ENCODE peak calls at places on chromosomes 4 and X, in seven cellular contexts. One of them, this sample, is unnamed.
A peak's percentile ranks its signal among the peaks of the same experiment; 100 is the strongest.

GRCh38 chrX:72477787-72478186 is 94.9 kb downstream of the HDAC8 start:
- DNase-seq in fibroblast of the aortic adventitia: no peak
- DNase-seq in amniotic stem cell: no peak
- DNase-seq in BJ: no peak
- DNase-seq in memory B cell: no peak
- DNase-seq in AG09309: no peak
- DNase-seq in GM12865: no peak
- DNase-seq in this sample: peak; percentile 13

GRCh38 chrX:119292445-119292844 is 56.4 kb downstream of the PGRMC1 start:
- DNase-seq in fibroblast of the aortic adventitia: no peak
- DNase-seq in amniotic stem cell: no peak
- DNase-seq in BJ: no peak
- DNase-seq in memory B cell: no peak
- DNase-seq in AG09309: no peak
- DNase-seq in GM12865: no peak
- DNase-seq in this sample: no peak

GRCh38 chr4:184347251-184348239 is 126.8 kb downstream of the IRF2 start:
- DNase-seq in fibroblast of the aortic adventitia: peak; percentile 47
- DNase-seq in amniotic stem cell: no peak
- DNase-seq in BJ: no peak
- DNase-seq in memory B cell: no peak
- DNase-seq in AG09309: no peak
- DNase-seq in GM12865: peak; percentile 97
- DNase-seq in this sample: peak; percentile 31

GRCh38 chrX:40101430-40101802 is 3.7 kb upstream of the BCOR start:
- DNase-seq in fibroblast of the aortic adventitia: no peak
- DNase-seq in amniotic stem cell: no peak
- DNase-seq in BJ: no peak
- DNase-seq in memory B cell: no peak
- DNase-seq in AG09309: no peak
- DNase-seq in GM12865: no peak
- DNase-seq in this sample: no peak

GRCh38 chr4:156676116-156676851 is 295.3 kb downstream of the PDGFC start:
- DNase-seq in fibroblast of the aortic adventitia: no peak
- DNase-seq in amniotic stem cell: no peak
- DNase-seq in BJ: no peak
- DNase-seq in memory B cell: no peak
- DNase-seq in AG09309: no peak
- DNase-seq in GM12865: no peak
- DNase-seq in this sample: no peak

GRCh38 chr4:138405934-138406567 is 163.9 kb upstream of the SLC7A11 start:
- DNase-seq in fibroblast of the aortic adventitia: peak; percentile 75
- DNase-seq in amniotic stem cell: no peak
- DNase-seq in BJ: peak; percentile 60
- DNase-seq in memory B cell: no peak
- DNase-seq in AG09309: peak; percentile 35
- DNase-seq in GM12865: peak; percentile 48
- DNase-seq in this sample: no peak

GRCh38 chrX:108160309-108160708 is 68.7 kb downstream of the ATG4A start:
- DNase-seq in fibroblast of the aortic adventitia: no peak
- DNase-seq in amniotic stem cell: no peak
- DNase-seq in BJ: no peak
- DNase-seq in memory B cell: no peak
- DNase-seq in AG09309: no peak
- DNase-seq in GM12865: no peak
- DNase-seq in this sample: no peak

GRCh38 chr4:137558951-137559350 is 26.7 kb upstream of the PCDH18 start:
- DNase-seq in fibroblast of the aortic adventitia: peak; percentile 48
- DNase-seq in amniotic stem cell: peak; percentile 22
- DNase-seq in BJ: no peak
- DNase-seq in memory B cell: no peak
- DNase-seq in AG09309: peak; percentile 34
- DNase-seq in GM12865: peak; percentile 21
- DNase-seq in this sample: peak; percentile 28

GRCh38 chr4:5708829-5709680 is 696 bp upstream of the EVC2 start:
- DNase-seq in fibroblast of the aortic adventitia: no peak
- DNase-seq in amniotic stem cell: no peak
- DNase-seq in BJ: no peak
- DNase-seq in memory B cell: no peak
- DNase-seq in AG09309: no peak
- DNase-seq in GM12865: no peak
- DNase-seq in this sample: no peak

GRCh38 chr4:174531486-174531885 is 9.2 kb upstream of the HPGD start:
- DNase-seq in fibroblast of the aortic adventitia: peak; percentile 70
- DNase-seq in amniotic stem cell: no peak
- DNase-seq in BJ: no peak
- DNase-seq in memory B cell: no peak
- DNase-seq in AG09309: no peak
- DNase-seq in GM12865: no peak
- DNase-seq in this sample: no peak

GRCh38 chrX:151973851-151974335 is 583 bp downstream of the GABRE start:
- DNase-seq in fibroblast of the aortic adventitia: peak; percentile 33
- DNase-seq in amniotic stem cell: no peak
- DNase-seq in BJ: no peak
- DNase-seq in memory B cell: no peak
- DNase-seq in AG09309: no peak
- DNase-seq in GM12865: no peak
- DNase-seq in this sample: no peak

GRCh38 chr4:67396008-67396407 is 149.3 kb downstream of the CENPC start:
- DNase-seq in fibroblast of the aortic adventitia: no peak
- DNase-seq in amniotic stem cell: no peak
- DNase-seq in BJ: no peak
- DNase-seq in memory B cell: no peak
- DNase-seq in AG09309: no peak
- DNase-seq in GM12865: no peak
- DNase-seq in this sample: no peak

GRCh38 chrX:116232833-116233232 is 62.3 kb downstream of the AGTR2 start:
- DNase-seq in fibroblast of the aortic adventitia: peak; percentile 76
- DNase-seq in amniotic stem cell: no peak
- DNase-seq in BJ: no peak
- DNase-seq in memory B cell: no peak
- DNase-seq in AG09309: peak; percentile 31
- DNase-seq in GM12865: no peak
- DNase-seq in this sample: peak; percentile 21

GRCh38 chr4:44447563-44448504 is 775 bp downstream of the KCTD8 start:
- DNase-seq in fibroblast of the aortic adventitia: peak; percentile 8
- DNase-seq in amniotic stem cell: no peak
- DNase-seq in BJ: no peak
- DNase-seq in memory B cell: no peak
- DNase-seq in AG09309: no peak
- DNase-seq in GM12865: peak; percentile 2
- DNase-seq in this sample: no peak

GRCh38 chrX:77597090-77597489 is 149.9 kb downstream of the FGF16 start:
- DNase-seq in fibroblast of the aortic adventitia: peak; percentile 56
- DNase-seq in amniotic stem cell: no peak
- DNase-seq in BJ: no peak
- DNase-seq in memory B cell: no peak
- DNase-seq in AG09309: no peak
- DNase-seq in GM12865: no peak
- DNase-seq in this sample: no peak

GRCh38 chr4:182328505-182328904 is 85.3 kb downstream of the TENM3 start:
- DNase-seq in fibroblast of the aortic adventitia: no peak
- DNase-seq in amniotic stem cell: no peak
- DNase-seq in BJ: no peak
- DNase-seq in memory B cell: no peak
- DNase-seq in AG09309: no peak
- DNase-seq in GM12865: no peak
- DNase-seq in this sample: no peak

GRCh38 chr4:4470208-4470607 is 71.6 kb downstream of the STX18 start:
- DNase-seq in fibroblast of the aortic adventitia: no peak
- DNase-seq in amniotic stem cell: no peak
- DNase-seq in BJ: no peak
- DNase-seq in memory B cell: no peak
- DNase-seq in AG09309: no peak
- DNase-seq in GM12865: no peak
- DNase-seq in this sample: no peak

GRCh38 chr4:82833696-82834313 is 35.2 kb upstream of the SCD5 start:
- DNase-seq in fibroblast of the aortic adventitia: peak; percentile 82
- DNase-seq in amniotic stem cell: peak; percentile 72
- DNase-seq in BJ: peak; percentile 52
- DNase-seq in memory B cell: no peak
- DNase-seq in AG09309: peak; percentile 31
- DNase-seq in GM12865: no peak
- DNase-seq in this sample: peak; percentile 47

GRCh38 chr4:152247271-152247975 is 288.5 kb downstream of the FBXW7 start:
- DNase-seq in fibroblast of the aortic adventitia: no peak
- DNase-seq in amniotic stem cell: no peak
- DNase-seq in BJ: no peak
- DNase-seq in memory B cell: no peak
- DNase-seq in AG09309: no peak
- DNase-seq in GM12865: no peak
- DNase-seq in this sample: no peak

GRCh38 chr4:89212666-89213381 is 94.8 kb downstream of the GPRIN3 start:
- DNase-seq in fibroblast of the aortic adventitia: peak; percentile 57
- DNase-seq in amniotic stem cell: peak; percentile 52
- DNase-seq in BJ: no peak
- DNase-seq in memory B cell: no peak
- DNase-seq in AG09309: no peak
- DNase-seq in GM12865: no peak
- DNase-seq in this sample: no peak

GRCh38 chr4:140928880-140929279 is 172.7 kb upstream of the TBC1D9 start:
- DNase-seq in fibroblast of the aortic adventitia: peak; percentile 7
- DNase-seq in amniotic stem cell: no peak
- DNase-seq in BJ: no peak
- DNase-seq in memory B cell: no peak
- DNase-seq in AG09309: no peak
- DNase-seq in GM12865: no peak
- DNase-seq in this sample: no peak

GRCh38 chr4:101191302-101192098 is 155.8 kb downstream of the PPP3CA start:
- DNase-seq in fibroblast of the aortic adventitia: peak; percentile 97
- DNase-seq in amniotic stem cell: no peak
- DNase-seq in BJ: peak; percentile 54
- DNase-seq in memory B cell: no peak
- DNase-seq in AG09309: peak; percentile 53
- DNase-seq in GM12865: no peak
- DNase-seq in this sample: peak; percentile 87

GRCh38 chr4:3423952-3424351 is 17.8 kb upstream of the HGFAC start:
- DNase-seq in fibroblast of the aortic adventitia: no peak
- DNase-seq in amniotic stem cell: no peak
- DNase-seq in BJ: no peak
- DNase-seq in memory B cell: no peak
- DNase-seq in AG09309: no peak
- DNase-seq in GM12865: no peak
- DNase-seq in this sample: no peak

GRCh38 chr4:155759372-155760252 is 791 bp downstream of the GUCY1B1 start:
- DNase-seq in fibroblast of the aortic adventitia: no peak
- DNase-seq in amniotic stem cell: no peak
- DNase-seq in BJ: no peak
- DNase-seq in memory B cell: no peak
- DNase-seq in AG09309: no peak
- DNase-seq in GM12865: peak; percentile 59
- DNase-seq in this sample: no peak

GRCh38 chr4:128796934-128797333 is 12.6 kb upstream of the JADE1 start:
- DNase-seq in fibroblast of the aortic adventitia: peak; percentile 43
- DNase-seq in amniotic stem cell: no peak
- DNase-seq in BJ: no peak
- DNase-seq in memory B cell: no peak
- DNase-seq in AG09309: no peak
- DNase-seq in GM12865: no peak
- DNase-seq in this sample: no peak

GRCh38 chr4:94653984-94654609 is 103.7 kb upstream of the BMPR1B start:
- DNase-seq in fibroblast of the aortic adventitia: no peak
- DNase-seq in amniotic stem cell: no peak
- DNase-seq in BJ: no peak
- DNase-seq in memory B cell: no peak
- DNase-seq in AG09309: no peak
- DNase-seq in GM12865: no peak
- DNase-seq in this sample: no peak

GRCh38 chr4:123746981-123747380 is 350.4 kb downstream of the SPRY1 start:
- DNase-seq in fibroblast of the aortic adventitia: peak; percentile 8
- DNase-seq in amniotic stem cell: no peak
- DNase-seq in BJ: no peak
- DNase-seq in memory B cell: no peak
- DNase-seq in AG09309: no peak
- DNase-seq in GM12865: no peak
- DNase-seq in this sample: peak; percentile 43

GRCh38 chr4:74284074-74284473 is 24.2 kb upstream of the EPGN start:
- DNase-seq in fibroblast of the aortic adventitia: peak; percentile 41
- DNase-seq in amniotic stem cell: peak; percentile 19
- DNase-seq in BJ: peak; percentile 42
- DNase-seq in memory B cell: no peak
- DNase-seq in AG09309: peak; percentile 35
- DNase-seq in GM12865: no peak
- DNase-seq in this sample: no peak